ENCODE peak calls at places on chromosomes 2 and 18, in nine cellular contexts. One of them, this sample, is unnamed.

GRCh38 chr2:143688248-143688647 is 559.0 kb downstream of the ARHGAP15 start:
- DNase-seq in brain microvascular endothelial cell: no peak
- DNase-seq in IMR-90: no peak
- DNase-seq in body of pancreas: no peak
- DNase-seq in astrocyte of the spinal cord: no peak
- DNase-seq in WERI-Rb-1: no peak
- DNase-seq in bronchial epithelial cell: no peak
- DNase-seq in cardiac fibroblast: no peak
- DNase-seq in lower leg skin: no peak
- DNase-seq in this sample: no peak

GRCh38 chr2:230472619-230473018 is 56.6 kb downstream of the SP100 start:
- DNase-seq in brain microvascular endothelial cell: peak
- DNase-seq in IMR-90: peak
- DNase-seq in body of pancreas: no peak
- DNase-seq in astrocyte of the spinal cord: peak
- DNase-seq in WERI-Rb-1: no peak
- DNase-seq in bronchial epithelial cell: peak
- DNase-seq in cardiac fibroblast: peak
- DNase-seq in lower leg skin: no peak
- DNase-seq in this sample: peak

GRCh38 chr2:230665263-230665691 is 47.4 kb upstream of the CAB39 start:
- DNase-seq in brain microvascular endothelial cell: no peak
- DNase-seq in IMR-90: no peak
- DNase-seq in body of pancreas: no peak
- DNase-seq in astrocyte of the spinal cord: no peak
- DNase-seq in WERI-Rb-1: no peak
- DNase-seq in bronchial epithelial cell: no peak
- DNase-seq in cardiac fibroblast: no peak
- DNase-seq in lower leg skin: no peak
- DNase-seq in this sample: no peak

GRCh38 chr2:171754254-171754939 is 67.1 kb downstream of the DYNC1I2 start:
- DNase-seq in brain microvascular endothelial cell: no peak
- DNase-seq in IMR-90: peak
- DNase-seq in body of pancreas: no peak
- DNase-seq in astrocyte of the spinal cord: peak
- DNase-seq in WERI-Rb-1: no peak
- DNase-seq in bronchial epithelial cell: no peak
- DNase-seq in cardiac fibroblast: peak
- DNase-seq in lower leg skin: no peak
- DNase-seq in this sample: peak

GRCh38 chr18:24368749-24369148 is 28.9 kb downstream of the OSBPL1A start:
- DNase-seq in brain microvascular endothelial cell: no peak
- DNase-seq in IMR-90: peak
- DNase-seq in body of pancreas: no peak
- DNase-seq in astrocyte of the spinal cord: no peak
- DNase-seq in WERI-Rb-1: no peak
- DNase-seq in bronchial epithelial cell: peak
- DNase-seq in cardiac fibroblast: peak
- DNase-seq in lower leg skin: no peak
- DNase-seq in this sample: peak

GRCh38 chr2:127574656-127575055 is 39.2 kb downstream of the MYO7B start:
- DNase-seq in brain microvascular endothelial cell: no peak
- DNase-seq in IMR-90: no peak
- DNase-seq in body of pancreas: no peak
- DNase-seq in astrocyte of the spinal cord: no peak
- DNase-seq in WERI-Rb-1: no peak
- DNase-seq in bronchial epithelial cell: no peak
- DNase-seq in cardiac fibroblast: no peak
- DNase-seq in lower leg skin: no peak
- DNase-seq in this sample: no peak

GRCh38 chr2:37985333-37985732 is 60.2 kb downstream of the RMDN2 start:
- DNase-seq in brain microvascular endothelial cell: peak
- DNase-seq in IMR-90: peak
- DNase-seq in body of pancreas: no peak
- DNase-seq in astrocyte of the spinal cord: peak
- DNase-seq in WERI-Rb-1: no peak
- DNase-seq in bronchial epithelial cell: peak
- DNase-seq in cardiac fibroblast: peak
- DNase-seq in lower leg skin: no peak
- DNase-seq in this sample: peak

GRCh38 chr2:160269365-160269764 is 69.3 kb upstream of the ITGB6 start:
- DNase-seq in brain microvascular endothelial cell: no peak
- DNase-seq in IMR-90: no peak
- DNase-seq in body of pancreas: no peak
- DNase-seq in astrocyte of the spinal cord: no peak
- DNase-seq in WERI-Rb-1: no peak
- DNase-seq in bronchial epithelial cell: no peak
- DNase-seq in cardiac fibroblast: no peak
- DNase-seq in lower leg skin: no peak
- DNase-seq in this sample: no peak

GRCh38 chr2:219668316-219668715 is 40.9 kb downstream of the SLC4A3 start:
- DNase-seq in brain microvascular endothelial cell: no peak
- DNase-seq in IMR-90: no peak
- DNase-seq in body of pancreas: no peak
- DNase-seq in astrocyte of the spinal cord: no peak
- DNase-seq in WERI-Rb-1: no peak
- DNase-seq in bronchial epithelial cell: no peak
- DNase-seq in cardiac fibroblast: no peak
- DNase-seq in lower leg skin: no peak
- DNase-seq in this sample: no peak

GRCh38 chr2:191150451-191151314 is at the start of gene STAT4:
- DNase-seq in brain microvascular endothelial cell: peak
- DNase-seq in IMR-90: peak
- DNase-seq in body of pancreas: peak
- DNase-seq in astrocyte of the spinal cord: peak
- DNase-seq in WERI-Rb-1: no peak
- DNase-seq in bronchial epithelial cell: peak
- DNase-seq in cardiac fibroblast: peak
- DNase-seq in lower leg skin: no peak
- DNase-seq in this sample: peak

GRCh38 chr2:17593841-17594482 is 53.5 kb downstream of the VSNL1 start:
- DNase-seq in brain microvascular endothelial cell: no peak
- DNase-seq in IMR-90: peak
- DNase-seq in body of pancreas: no peak
- DNase-seq in astrocyte of the spinal cord: peak
- DNase-seq in WERI-Rb-1: no peak
- DNase-seq in bronchial epithelial cell: peak
- DNase-seq in cardiac fibroblast: no peak
- DNase-seq in lower leg skin: no peak
- DNase-seq in this sample: peak

GRCh38 chr18:27713037-27713726 is 463.7 kb downstream of the CDH2 start:
- DNase-seq in brain microvascular endothelial cell: peak
- DNase-seq in IMR-90: no peak
- DNase-seq in body of pancreas: no peak
- DNase-seq in astrocyte of the spinal cord: peak
- DNase-seq in WERI-Rb-1: no peak
- DNase-seq in bronchial epithelial cell: no peak
- DNase-seq in cardiac fibroblast: peak
- DNase-seq in lower leg skin: no peak
- DNase-seq in this sample: peak

GRCh38 chr2:63617360-63617759 is 28.6 kb downstream of the MDH1 start:
- DNase-seq in brain microvascular endothelial cell: no peak
- DNase-seq in IMR-90: no peak
- DNase-seq in body of pancreas: no peak
- DNase-seq in astrocyte of the spinal cord: no peak
- DNase-seq in WERI-Rb-1: no peak
- DNase-seq in bronchial epithelial cell: no peak
- DNase-seq in cardiac fibroblast: no peak
- DNase-seq in lower leg skin: no peak
- DNase-seq in this sample: no peak

GRCh38 chr2:63614983-63615945 is 26.5 kb downstream of the MDH1 start:
- DNase-seq in brain microvascular endothelial cell: peak
- DNase-seq in IMR-90: peak
- DNase-seq in body of pancreas: no peak
- DNase-seq in astrocyte of the spinal cord: peak
- DNase-seq in WERI-Rb-1: no peak
- DNase-seq in bronchial epithelial cell: peak
- DNase-seq in cardiac fibroblast: peak
- DNase-seq in lower leg skin: no peak
- DNase-seq in this sample: peak

GRCh38 chr2:63613391-63613901 is 24.7 kb downstream of the MDH1 start:
- DNase-seq in brain microvascular endothelial cell: no peak
- DNase-seq in IMR-90: no peak
- DNase-seq in body of pancreas: no peak
- DNase-seq in astrocyte of the spinal cord: no peak
- DNase-seq in WERI-Rb-1: no peak
- DNase-seq in bronchial epithelial cell: no peak
- DNase-seq in cardiac fibroblast: peak
- DNase-seq in lower leg skin: no peak
- DNase-seq in this sample: peak

GRCh38 chr2:63619328-63619727 is 30.6 kb downstream of the MDH1 start:
- DNase-seq in brain microvascular endothelial cell: no peak
- DNase-seq in IMR-90: no peak
- DNase-seq in body of pancreas: no peak
- DNase-seq in astrocyte of the spinal cord: no peak
- DNase-seq in WERI-Rb-1: no peak
- DNase-seq in bronchial epithelial cell: no peak
- DNase-seq in cardiac fibroblast: no peak
- DNase-seq in lower leg skin: no peak
- DNase-seq in this sample: no peak

DNA sequence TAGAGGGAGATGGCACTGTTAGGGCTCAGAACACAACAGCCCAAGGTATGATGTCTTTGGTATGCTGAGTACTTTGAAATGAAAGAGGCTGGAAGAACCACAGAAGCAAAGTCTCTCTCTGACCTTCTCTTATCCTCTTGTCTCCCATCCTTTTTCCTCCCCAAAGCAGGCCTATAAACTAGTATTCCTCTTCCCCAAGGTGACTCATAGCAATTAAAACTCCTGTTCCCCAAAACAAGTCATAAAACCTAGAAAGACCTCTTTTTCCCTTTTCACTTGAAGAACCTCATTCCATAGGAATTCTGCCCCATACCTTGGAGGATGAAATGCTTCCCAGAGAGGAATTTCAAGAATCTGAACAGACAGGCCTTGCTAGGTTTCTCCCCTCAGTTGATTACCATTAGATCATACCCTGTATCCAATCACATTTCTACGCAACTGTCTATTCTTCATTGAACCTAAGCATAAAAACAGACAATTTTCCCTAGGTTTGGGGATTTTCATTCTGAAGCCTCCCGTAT is 25.7 kb downstream of the MDH1 start:
- DNase-seq in brain microvascular endothelial cell: no peak
- DNase-seq in IMR-90: peak
- DNase-seq in body of pancreas: no peak
- DNase-seq in astrocyte of the spinal cord: peak
- DNase-seq in WERI-Rb-1: no peak
- DNase-seq in bronchial epithelial cell: peak
- DNase-seq in cardiac fibroblast: peak
- DNase-seq in lower leg skin: no peak
- DNase-seq in this sample: peak
- H3K4me3 ChIP-seq in brain microvascular endothelial cell: no peak
- H3K4me3 ChIP-seq in IMR-90: no peak
- H3K4me3 ChIP-seq in body of pancreas: no peak
- H3K4me3 ChIP-seq in astrocyte of the spinal cord: no peak
- H3K4me3 ChIP-seq in WERI-Rb-1: no peak
- H3K4me3 ChIP-seq in bronchial epithelial cell: no peak
- H3K4me3 ChIP-seq in cardiac fibroblast: no peak
- H3K4me3 ChIP-seq in lower leg skin: no peak
- H3K4me3 ChIP-seq in this sample: no peak

DNA sequence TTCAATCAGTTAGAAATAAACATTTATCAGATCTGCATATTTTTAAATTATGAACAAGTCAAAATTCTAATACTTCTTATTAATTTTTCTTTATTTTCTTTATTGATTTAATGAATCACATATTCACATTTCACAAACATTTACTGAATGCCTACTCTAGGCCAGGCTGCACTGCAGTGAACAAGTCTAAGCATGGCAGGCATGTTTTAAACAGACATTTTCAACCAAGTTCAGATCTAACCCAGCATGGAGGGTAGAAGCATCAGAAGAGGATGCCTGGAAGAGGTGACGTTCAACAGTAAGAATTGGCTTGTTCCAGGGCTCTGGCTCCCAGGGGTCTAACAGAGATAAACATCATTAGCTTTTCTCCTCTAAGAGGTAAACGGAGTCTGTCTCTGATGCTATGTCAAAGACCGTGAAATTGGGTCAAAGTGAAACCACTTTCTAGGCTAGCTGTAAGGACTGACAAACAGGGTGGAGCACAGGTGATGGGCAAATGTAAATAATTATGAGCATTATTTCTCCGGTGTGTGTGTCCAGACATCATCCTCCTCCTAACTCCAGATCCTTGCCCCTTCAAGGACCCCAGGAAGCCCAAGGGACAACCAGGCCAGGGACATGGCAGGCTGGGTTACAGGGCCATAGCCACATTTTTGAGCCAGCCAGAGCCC is 50.6 kb downstream of the UNC50 start:
- DNase-seq in brain microvascular endothelial cell: no peak
- DNase-seq in IMR-90: no peak
- DNase-seq in body of pancreas: no peak
- DNase-seq in astrocyte of the spinal cord: no peak
- DNase-seq in WERI-Rb-1: no peak
- DNase-seq in bronchial epithelial cell: peak
- DNase-seq in cardiac fibroblast: no peak
- DNase-seq in lower leg skin: no peak
- DNase-seq in this sample: no peak
- TF ChIP-seq CTCF in brain microvascular endothelial cell: no peak
- TF ChIP-seq CTCF in IMR-90: no peak
- TF ChIP-seq CTCF in body of pancreas: no peak
- TF ChIP-seq CTCF in astrocyte of the spinal cord: no peak
- TF ChIP-seq CTCF in WERI-Rb-1: no peak
- TF ChIP-seq CTCF in bronchial epithelial cell: no peak
- TF ChIP-seq CTCF in cardiac fibroblast: no peak
- TF ChIP-seq CTCF in lower leg skin: no peak
- TF ChIP-seq CTCF in this sample: no peak

DNA sequence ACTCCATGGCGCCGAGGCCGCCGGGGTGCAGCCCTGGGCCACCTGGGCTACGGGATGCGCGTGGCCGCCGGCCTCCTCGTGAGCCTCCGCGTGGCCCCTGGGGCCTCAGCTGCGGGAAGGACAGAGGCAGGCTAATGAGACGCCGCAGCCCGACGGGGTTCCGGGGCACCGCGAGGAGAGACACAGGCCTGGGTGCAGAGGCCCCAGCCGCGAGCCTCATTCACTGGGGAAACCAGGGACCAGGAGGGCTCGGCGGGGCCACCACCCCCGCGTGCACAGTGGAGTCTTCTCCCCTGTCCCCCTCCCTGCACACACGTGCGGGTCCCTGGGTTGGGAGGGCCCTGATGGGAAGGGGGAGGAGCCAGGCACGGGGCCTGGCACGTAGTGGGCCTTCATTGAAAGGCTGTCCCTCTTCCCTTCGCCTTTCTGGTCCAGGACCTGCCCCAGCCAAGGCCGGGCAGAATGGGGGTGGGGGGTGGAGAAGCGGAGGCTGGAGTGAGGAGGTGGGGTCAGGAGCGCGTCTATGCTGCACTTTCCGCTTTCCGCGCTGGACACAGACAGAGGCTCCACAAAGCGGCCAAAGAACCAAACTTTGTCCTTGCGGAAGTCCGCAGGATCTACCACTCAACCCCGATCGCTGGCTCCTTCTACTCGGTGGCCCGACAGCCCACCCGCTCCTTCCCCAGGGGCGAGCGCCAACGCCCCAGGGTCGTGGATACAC is 9.1 kb downstream of the ALPP start:
- DNase-seq in brain microvascular endothelial cell: no peak
- DNase-seq in IMR-90: no peak
- DNase-seq in body of pancreas: no peak
- DNase-seq in astrocyte of the spinal cord: no peak
- DNase-seq in WERI-Rb-1: no peak
- DNase-seq in bronchial epithelial cell: no peak
- DNase-seq in cardiac fibroblast: no peak
- DNase-seq in lower leg skin: no peak
- DNase-seq in this sample: no peak
- H3K4me3 ChIP-seq in brain microvascular endothelial cell: no peak
- H3K4me3 ChIP-seq in IMR-90: no peak
- H3K4me3 ChIP-seq in body of pancreas: no peak
- H3K4me3 ChIP-seq in astrocyte of the spinal cord: no peak
- H3K4me3 ChIP-seq in WERI-Rb-1: no peak
- H3K4me3 ChIP-seq in bronchial epithelial cell: no peak
- H3K4me3 ChIP-seq in cardiac fibroblast: no peak
- H3K4me3 ChIP-seq in lower leg skin: no peak
- H3K4me3 ChIP-seq in this sample: no peak

GRCh38 chr18:54950221-54950620 is 9.0 kb downstream of the CCDC68 start:
- DNase-seq in brain microvascular endothelial cell: no peak
- DNase-seq in IMR-90: no peak
- DNase-seq in body of pancreas: peak
- DNase-seq in astrocyte of the spinal cord: no peak
- DNase-seq in WERI-Rb-1: no peak
- DNase-seq in bronchial epithelial cell: peak
- DNase-seq in cardiac fibroblast: no peak
- DNase-seq in lower leg skin: no peak
- DNase-seq in this sample: no peak
- TF ChIP-seq CTCF in brain microvascular endothelial cell: no peak
- TF ChIP-seq CTCF in IMR-90: no peak
- TF ChIP-seq CTCF in body of pancreas: peak
- TF ChIP-seq CTCF in astrocyte of the spinal cord: no peak
- TF ChIP-seq CTCF in WERI-Rb-1: peak
- TF ChIP-seq CTCF in bronchial epithelial cell: peak
- TF ChIP-seq CTCF in cardiac fibroblast: no peak
- TF ChIP-seq CTCF in lower leg skin: no peak
- TF ChIP-seq CTCF in this sample: no peak